ENCODE peak calls at places on chromosomes 13 and 19, in five cellular contexts. M, S, E, W and O are unnamed samples.

GRCh38 chr19:16066611-16067104 is 9.6 kb upstream of the TPM4 start:
- DNase-seq in M (peak; percentile 23), S (no peak), E (no peak), W (peak; percentile 60), O (peak; percentile 45)

GRCh38 chr13:39259371-39259770 is 221.1 kb downstream of the NHLRC3 start:
- DNase-seq in M (no peak), S (no peak), E (no peak), W (no peak), O (no peak)

GRCh38 chr13:49502954-49503353 is 7.2 kb downstream of the PHF11 start:
- DNase-seq in M (no peak), S (no peak), E (no peak), W (no peak), O (no peak)

GRCh38 chr13:105403065-105403464 is 1132.4 kb downstream of the EFNB2 start:
- DNase-seq in M (no peak), S (no peak), E (no peak), W (no peak), O (no peak)

GRCh38 chr13:74092711-74093110 is 41.5 kb downstream of the KLF12 start:
- DNase-seq in M (no peak), S (no peak), E (no peak), W (no peak), O (no peak)

GRCh38 chr13:90690458-90691063 is 656.9 kb upstream of the MIR17HG start:
- DNase-seq in M (no peak), S (no peak), E (no peak), W (no peak), O (no peak)

GRCh38 chr19:11410682-11411081 is 8.4 kb downstream of the RGL3 start:
- DNase-seq in M (no peak), S (no peak), E (no peak), W (no peak), O (no peak)

GRCh38 chr19:47682939-47683338 is 30.3 kb upstream of the EHD2 start:
- DNase-seq in M (no peak), S (no peak), E (no peak), W (no peak), O (no peak)

GRCh38 chr13:48138270-48138669 is 43.4 kb upstream of the MED4 start:
- DNase-seq in M (no peak), S (no peak), E (no peak), W (no peak), O (no peak)

GRCh38 chr13:113126265-113127150 is 3.9 kb downstream of the F10 start:
- DNase-seq in M (no peak), S (no peak), E (no peak), W (peak; percentile 10), O (no peak)

GRCh38 chr19:10899171-10899653 is 27.9 kb downstream of the CARM1 start:
- DNase-seq in M (no peak), S (no peak), E (no peak), W (peak; percentile 64), O (no peak)

GRCh38 chr19:41872384-41872774 is 4.7 kb upstream of the CD79A start:
- DNase-seq in M (no peak), S (no peak), E (no peak), W (no peak), O (no peak)

GRCh38 chr19:51726049-51726448 is 2.3 kb upstream of the HAS1 start:
- DNase-seq in M (no peak), S (peak; percentile 71), E (no peak), W (no peak), O (no peak)

GRCh38 chr19:32201211-32201610 is 144.2 kb upstream of the ZNF507 start:
- DNase-seq in M (no peak), S (no peak), E (no peak), W (no peak), O (no peak)

GRCh38 chr13:76696370-76696769 is 189.8 kb downstream of the KCTD12 start:
- DNase-seq in M (no peak), S (no peak), E (no peak), W (no peak), O (no peak)

GRCh38 chr13:71252191-71252704 is 614.8 kb downstream of the DACH1 start:
- DNase-seq in M (no peak), S (no peak), E (no peak), W (no peak), O (no peak)

GRCh38 chr13:39373108-39373507 is 229.9 kb downstream of the LHFPL6 start:
- DNase-seq in M (no peak), S (no peak), E (no peak), W (no peak), O (no peak)

GRCh38 chr13:41597348-41598041 is 140.1 kb downstream of the RGCC start:
- DNase-seq in M (no peak), S (no peak), E (no peak), W (no peak), O (no peak)

GRCh38 chr13:85666356-85666755 is 132.9 kb downstream of the SLITRK6 start:
- DNase-seq in M (no peak), S (no peak), E (no peak), W (no peak), O (no peak)

GRCh38 chr13:44790289-44790688 is 199.0 kb downstream of the NUFIP1 start:
- DNase-seq in M (no peak), S (no peak), E (no peak), W (no peak), O (no peak)

GRCh38 chr13:60351326-60351725 is 45.7 kb upstream of the TDRD3 start:
- DNase-seq in M (no peak), S (no peak), E (peak; percentile 13), W (no peak), O (no peak)

GRCh38 chr13:105937451-105937850 is 598.0 kb downstream of the EFNB2 start:
- DNase-seq in M (no peak), S (no peak), E (no peak), W (no peak), O (no peak)

GRCh38 chr13:37954191-37954590 is 84.6 kb upstream of the TRPC4 start:
- DNase-seq in M (no peak), S (no peak), E (no peak), W (no peak), O (no peak)

GRCh38 chr13:48656621-48657020 is 2.9 kb downstream of the CYSLTR2 start:
- DNase-seq in M (no peak), S (no peak), E (no peak), W (no peak), O (no peak)

GRCh38 chr13:30618186-30618937 is 642 bp downstream of the USPL1 start:
- DNase-seq in M (peak; percentile 5), S (no peak), E (no peak), W (peak; percentile 29), O (no peak)

GRCh38 chr13:24033527-24034302 is 126.8 kb upstream of the SPATA13 start:
- DNase-seq in M (no peak), S (no peak), E (peak; percentile 88), W (no peak), O (no peak)

GRCh38 chr19:36086326-36086725 is 24.6 kb upstream of the OVOL3 start:
- DNase-seq in M (no peak), S (no peak), E (no peak), W (no peak), O (no peak)

GRCh38 chr19:38478273-38478971 is 44.9 kb downstream of the RYR1 start:
- DNase-seq in M (no peak), S (no peak), E (no peak), W (no peak), O (no peak)

GRCh38 chr13:85486663-85487062 is 312.6 kb downstream of the SLITRK6 start:
- DNase-seq in M (no peak), S (no peak), E (no peak), W (no peak), O (no peak)

GRCh38 chr19:51948979-51949378 is 21.7 kb downstream of the ZNF613 start:
- DNase-seq in M (no peak), S (no peak), E (no peak), W (no peak), O (no peak)

GRCh38 chr19:13208131-13208963 is 58.1 kb downstream of the IER2 start:
- DNase-seq in M (peak; percentile 15), S (no peak), E (peak; percentile 63), W (no peak), O (peak; percentile 63)

GRCh38 chr19:34432797-34433196 is 4.6 kb downstream of the UBA2 start:
- DNase-seq in M (no peak), S (no peak), E (no peak), W (no peak), O (no peak)

GRCh38 chr19:3752492-3752891 is 9.0 kb downstream of the APBA3 start:
- DNase-seq in M (no peak), S (no peak), E (no peak), W (no peak), O (no peak)

GRCh38 chr19:4012092-4012974 is 4.8 kb downstream of the PIAS4 start:
- DNase-seq in M (no peak), S (no peak), E (no peak), W (peak; percentile 67), O (no peak)

GRCh38 chr19:33832633-33833032 is 36.0 kb downstream of the KCTD15 start:
- DNase-seq in M (no peak), S (no peak), E (no peak), W (no peak), O (no peak)

GRCh38 chr19:18893573-18894253 is 2.2 kb downstream of the CERS1 start:
- DNase-seq in M (no peak), S (no peak), E (no peak), W (no peak), O (no peak)

GRCh38 chr13:109933476-109933875 is 147.1 kb upstream of the IRS2 start:
- DNase-seq in M (no peak), S (no peak), E (no peak), W (no peak), O (no peak)